ENCODE peak calls at places on chromosomes 11 and 22, in seven cellular contexts. D is T-helper 1 cell, P is D341Med, X is NCI-H774, W is ELF-1, V is activated T-cell treated with anti-CD3 and anti-CD28 coated beads for 1 hour, E is iPS DF 19.7. S is an unnamed sample.

GRCh38 chr11:64879226-64879900 is 942 bp upstream of the EHD1 start:
- DNase-seq in P (no peak), W (no peak), D (no peak), E (no peak), X (no peak), V (no peak), S (peak)

GRCh38 chr11:65422104-65422632 is 430 bp upstream of the NEAT1 start:
- DNase-seq in P (peak), W (peak), X (peak), D (peak), E (peak), V (peak), S (peak)

GRCh38 chr11:9862981-9863380 is 199.1 kb downstream of the SWAP70 start:
- DNase-seq in D (no peak), P (no peak), X (no peak), W (no peak), V (no peak), E (no peak), S (no peak)

GRCh38 chr11:69540118-69541000 is 58.9 kb downstream of the LINC01488 start:
- DNase-seq in E (no peak), D (no peak), V (no peak), P (no peak), W (peak), X (no peak), S (no peak)

GRCh38 chr11:1459739-1460395 is 26.7 kb downstream of the MOB2 start:
- DNase-seq in V (no peak), D (no peak), P (no peak), E (no peak), W (no peak), X (no peak), S (no peak)

GRCh38 chr22:33440756-33441155 is 382.6 kb upstream of the SYN3 start:
- DNase-seq in V (no peak), W (no peak), P (no peak), X (no peak), E (no peak), D (no peak), S (no peak)

GRCh38 chr11:46075168-46075567 is 46.1 kb downstream of the PHF21A start:
- DNase-seq in W (no peak), D (no peak), P (no peak), E (no peak), V (no peak), X (no peak), S (peak)

GRCh38 chr11:108985611-108986279 is 320.9 kb downstream of the DDX10 start:
- DNase-seq in W (no peak), X (no peak), V (no peak), P (no peak), D (no peak), E (no peak), S (no peak)

GRCh38 chr11:127049486-127049885 is 48.9 kb upstream of the KIRREL3 start:
- DNase-seq in D (no peak), P (no peak), E (no peak), V (no peak), W (no peak), X (peak), S (no peak)

GRCh38 chr11:92854952-92855351 is 114.5 kb upstream of the MTNR1B start:
- DNase-seq in W (no peak), P (no peak), E (no peak), V (no peak), D (no peak), X (no peak), S (peak)

GRCh38 chr11:115222218-115222862 is 281.9 kb downstream of the CADM1 start:
- DNase-seq in P (no peak), V (no peak), D (no peak), E (no peak), W (no peak), X (peak), S (no peak)

GRCh38 chr11:65851811-65852507 is 6.0 kb downstream of the CFL1 start:
- DNase-seq in P (no peak), D (no peak), X (no peak), V (no peak), W (peak), E (no peak), S (no peak)

GRCh38 chr11:76592961-76593360 is 77.6 kb downstream of the LRRC32 start:
- DNase-seq in W (no peak), V (no peak), D (no peak), X (peak), E (no peak), P (peak), S (no peak)

GRCh38 chr11:15920856-15921629 is 435.3 kb downstream of the SOX6 start:
- DNase-seq in X (no peak), D (no peak), E (no peak), W (peak), V (no peak), P (no peak), S (no peak)

GRCh38 chr11:2846056-2846455 is 39.5 kb downstream of the CDKN1C start:
- DNase-seq in W (peak), P (no peak), V (no peak), E (no peak), X (no peak), D (no peak), S (peak)

GRCh38 chr11:117831661-117832415 is 7.3 kb upstream of the FXYD2 start:
- DNase-seq in D (no peak), W (no peak), E (no peak), P (no peak), V (no peak), X (no peak), S (no peak)

GRCh38 chr22:46057206-46057605 is 80.2 kb upstream of the WNT7B start:
- DNase-seq in E (no peak), X (no peak), W (no peak), D (no peak), P (no peak), V (no peak), S (peak)

GRCh38 chr11:1639102-1639620 is 9.6 kb downstream of the KRTAP5-5 start:
- DNase-seq in X (peak), V (no peak), D (no peak), P (no peak), E (no peak), W (no peak), S (peak)

GRCh38 chr11:130909650-130910049 is 6.6 kb downstream of the SNX19 start:
- DNase-seq in D (no peak), W (no peak), E (no peak), X (no peak), V (no peak), P (no peak), S (no peak)

GRCh38 chr11:126345759-126346585 is 9.5 kb upstream of the ST3GAL4 start:
- DNase-seq in V (no peak), X (no peak), P (no peak), D (no peak), E (no peak), W (peak), S (peak)

GRCh38 chr22:41976070-41976901 is 7.0 kb downstream of the SEPTIN3 start:
- DNase-seq in P (peak), W (no peak), D (peak), X (peak), V (peak), E (no peak), S (no peak)

GRCh38 chr11:132114185-132114584 is 743.8 kb downstream of the NTM start:
- DNase-seq in E (no peak), X (peak), V (no peak), W (peak), P (peak), D (no peak), S (peak)

GRCh38 chr22:41480397-41480735 is 11.4 kb downstream of the ACO2 start:
- DNase-seq in W (no peak), E (no peak), D (no peak), X (no peak), V (no peak), P (peak), S (no peak)

GRCh38 chr22:17214416-17215043 is 4.7 kb downstream of the ADA2 start:
- DNase-seq in X (no peak), W (no peak), D (no peak), V (no peak), P (no peak), E (no peak), S (no peak)

GRCh38 chr11:44680982-44681597 is 45.7 kb upstream of the TSPAN18 start:
- DNase-seq in V (peak), X (no peak), D (peak), W (peak), E (peak), P (no peak), S (peak)

GRCh38 chr11:120217941-120218694 is 7.3 kb downstream of the OAF start:
- DNase-seq in E (no peak), X (no peak), V (no peak), D (no peak), P (no peak), W (no peak), S (no peak)

GRCh38 chr11:11605821-11606450 is 15.9 kb downstream of the GALNT18 start:
- DNase-seq in D (no peak), X (peak), E (no peak), W (no peak), P (no peak), V (no peak), S (no peak)

S was measured in OCI-M1.